ENCODE peak calls at places on chromosomes 7 and 10, in five cellular contexts. E is AG04450; L is Karpas-422; C is CD4-positive, alpha-beta memory T cell; Y is lower lobe of right lung. W is an unnamed sample. For H3K27me3, the result is how much of the 10 kb centered on the place peaks cover.

GRCh38 chr10:92222603-92223275 is 68.1 kb downstream of the CPEB3 start:
- DNase-seq in E (no peak), L (no peak), C (no peak), Y (no peak), W (no peak)

GRCh38 chr7:112262804-112263203 is 56.3 kb downstream of the ZNF277 start:
- DNase-seq in E (no peak), L (no peak), C (no peak), Y (no peak), W (no peak)

GRCh38 chr7:93717217-93717900 is 142.8 kb upstream of the CALCR start:
- DNase-seq in E (no peak), L (no peak), C (no peak), Y (no peak), W (no peak)

GRCh38 chr7:36005286-36005685 is 147.8 kb upstream of the EEPD1 start:
- DNase-seq in E (no peak), L (no peak), C (no peak), Y (no peak), W (no peak)

GRCh38 chr10:112340601-112341000 is 33.3 kb upstream of the ACSL5 start:
- DNase-seq in E (no peak), L (no peak), C (no peak), Y (no peak), W (no peak)

GRCh38 chr7:107230334-107230733 is 61.5 kb downstream of the HBP1 start:
- DNase-seq in E (no peak), L (no peak), C (no peak), Y (no peak), W (no peak)

GRCh38 chr7:26429168-26429567 is 137.5 kb downstream of the SNX10 start:
- DNase-seq in E (no peak), L (no peak), C (no peak), Y (no peak), W (no peak)

GRCh38 chr10:112215342-112215774 is 31.8 kb upstream of the GPAM start:
- DNase-seq in E (no peak), L (peak), C (no peak), Y (peak), W (no peak)

GRCh38 chr7:13044309-13044708 is 356.9 kb downstream of the ARL4A start:
- DNase-seq in E (no peak), L (no peak), C (no peak), Y (no peak), W (no peak)

GRCh38 chr7:104943502-104944343 is 70.3 kb upstream of the KMT2E start:
- DNase-seq in E (no peak), L (no peak), C (peak), Y (peak), W (peak)

GRCh38 chr10:112832361-112832878 is 117.6 kb upstream of the TCF7L2 start:
- DNase-seq in E (no peak), L (no peak), C (no peak), Y (no peak), W (no peak)

GRCh38 chr7:156497776-156498509 is 142.6 kb upstream of the RNF32 start:
- DNase-seq in E (no peak), L (no peak), C (no peak), Y (no peak), W (no peak)

GRCh38 chr10:99524736-99525380 is 7.9 kb upstream of the NKX2-3 start:
- DNase-seq in E (no peak), L (no peak), C (no peak), Y (no peak), W (no peak)

GRCh38 chr10:123470570-123470969 is 195.6 kb upstream of the GPR26 start:
- DNase-seq in E (no peak), L (no peak), C (no peak), Y (no peak), W (no peak)

GRCh38 chr10:8787649-8788048 is 733.2 kb downstream of the GATA3 start:
- DNase-seq in E (no peak), L (no peak), C (no peak), Y (no peak), W (no peak)

GRCh38 chr7:98470131-98470985 is 69.5 kb upstream of the BAIAP2L1 start:
- DNase-seq in E (no peak), L (peak), C (no peak), Y (peak), W (no peak)

GRCh38 chr7:115613836-115614235 is 416.7 kb downstream of the TFEC start:
- DNase-seq in E (peak), L (no peak), C (no peak), Y (no peak), W (no peak)

GRCh38 chr7:34677491-34677890 is 19.5 kb downstream of the NPSR1 start:
- DNase-seq in E (no peak), L (no peak), C (no peak), Y (no peak), W (no peak)

GRCh38 chr10:96548589-96548988 is 34.9 kb upstream of the TLL2 start:
- DNase-seq in E (no peak), L (no peak), C (no peak), Y (no peak), W (no peak)

GRCh38 chr7:29563590-29564454 is at the start of gene PRR15:
- DNase-seq in E (no peak), L (no peak), C (no peak), Y (peak), W (no peak)

GRCh38 chr7:51702673-51703072 is 386.1 kb upstream of the COBL start:
- DNase-seq in E (no peak), L (no peak), C (no peak), Y (no peak), W (no peak)

GRCh38 chr7:192701-193536 is 548 bp downstream of the FAM20C start:
- DNase-seq in E (no peak), L (no peak), C (no peak), Y (no peak), W (no peak)

GRCh38 chr7:27835408-27835807 is 95.4 kb downstream of the TAX1BP1 start:
- DNase-seq in E (no peak), L (no peak), C (no peak), Y (no peak), W (no peak)

GRCh38 chr7:47391726-47392125 is 190.2 kb downstream of the TNS3 start:
- DNase-seq in E (no peak), L (no peak), C (no peak), Y (no peak), W (no peak)

GRCh38 chr10:8045728-8046494 is 8.6 kb upstream of the GATA3 start:
- DNase-seq in E (no peak), L (no peak), C (no peak), Y (no peak), W (no peak)

GRCh38 chr10:80893256-80893655 is 355.6 kb downstream of the SH2D4B start:
- DNase-seq in E (no peak), L (no peak), C (no peak), Y (no peak), W (no peak)

GRCh38 chr10:63264852-63265617 is 131.9 kb downstream of the NRBF2 start:
- DNase-seq in E (no peak), L (peak), C (peak), Y (no peak), W (peak)

GRCh38 chr7:123120286-123120685 is 79.5 kb downstream of the SLC13A1 start:
- DNase-seq in E (no peak), L (no peak), C (no peak), Y (no peak), W (no peak)

GRCh38 chr10:131865223-131865917 is 35.4 kb upstream of the PPP2R2D start:
- DNase-seq in E (no peak), L (no peak), C (no peak), Y (no peak), W (no peak)
- H3K27me3 ChIP-seq in E (under half), L (under half), C (under half), Y (under half), W (under half)

GRCh38 chr10:122311051-122311410 is 39.9 kb downstream of the BTBD16 start:
- DNase-seq in E (no peak), L (no peak), C (no peak), Y (no peak), W (no peak)
- H3K27ac ChIP-seq in E (no peak), L (no peak), C (no peak), Y (no peak), W (no peak)

GRCh38 chr10:119477444-119477843 is 65.1 kb downstream of the RGS10 start:
- DNase-seq in E (no peak), L (peak), C (no peak), Y (no peak), W (no peak)

GRCh38 chr10:119478111-119479047 is 64.1 kb downstream of the RGS10 start:
- DNase-seq in E (no peak), L (peak), C (peak), Y (no peak), W (peak)

GRCh38 chr10:119473715-119474230 is 68.7 kb downstream of the RGS10 start:
- DNase-seq in E (no peak), L (no peak), C (no peak), Y (no peak), W (no peak)

GRCh38 chr10:119470920-119471702 is 71.4 kb downstream of the RGS10 start:
- DNase-seq in E (no peak), L (no peak), C (no peak), Y (no peak), W (no peak)

GRCh38 chr10:119474606-119475005 is 67.9 kb downstream of the RGS10 start:
- DNase-seq in E (no peak), L (no peak), C (no peak), Y (no peak), W (no peak)
- H3K27me3 ChIP-seq in E (half or more), L (under half), C (under half), Y (under half), W (under half)

DNA sequence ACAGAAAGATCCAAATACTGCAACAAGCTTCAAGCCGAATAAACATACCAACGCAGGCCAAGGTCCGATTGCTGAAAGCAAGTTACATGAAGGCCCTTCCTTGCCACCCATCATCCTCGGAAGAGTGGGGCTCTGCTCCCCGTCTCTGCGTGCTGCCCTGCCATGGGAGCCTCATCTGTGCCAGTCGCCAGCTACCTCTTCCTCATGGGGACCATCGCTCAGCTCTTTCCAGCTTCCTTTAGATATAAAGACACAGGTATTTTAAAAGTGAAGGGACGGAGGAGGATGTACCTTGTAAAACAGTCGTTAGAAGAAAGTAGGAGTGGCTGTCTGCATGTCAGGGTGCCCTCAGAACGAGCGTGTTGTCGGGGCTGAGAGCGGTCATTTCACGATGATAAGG is 114.9 kb downstream of the INPP5A start:
- DNase-seq in E (no peak), L (no peak), C (no peak), Y (peak), W (no peak)
- H3K27ac ChIP-seq in E (no peak), L (no peak), C (no peak), Y (no peak), W (no peak)

GRCh38 chr7:101170617-101171441 is 5.5 kb upstream of the VGF start:
- DNase-seq in E (no peak), L (no peak), C (peak), Y (no peak), W (no peak)
- H3K27me3 ChIP-seq in E (half or more), L (under half), C (half or more), Y (half or more), W (half or more)

GRCh38 chr7:71349583-71350481 is 217.9 kb downstream of the GALNT17 start:
- DNase-seq in E (no peak), L (no peak), C (no peak), Y (no peak), W (no peak)

GRCh38 chr7:71343821-71344341 is 211.9 kb downstream of the GALNT17 start:
- DNase-seq in E (no peak), L (no peak), C (no peak), Y (no peak), W (no peak)

GRCh38 chr7:71345485-71345884 is 213.5 kb downstream of the GALNT17 start:
- DNase-seq in E (no peak), L (no peak), C (no peak), Y (no peak), W (no peak)

GRCh38 chr7:71350680-71351079 is 218.7 kb downstream of the GALNT17 start:
- DNase-seq in E (no peak), L (no peak), C (no peak), Y (no peak), W (no peak)

GRCh38 chr7:71348751-71349415 is 216.9 kb downstream of the GALNT17 start:
- DNase-seq in E (no peak), L (no peak), C (no peak), Y (no peak), W (no peak)
- H3K27ac ChIP-seq in E (no peak), L (no peak), C (no peak), Y (no peak), W (no peak)

GRCh38 chr7:1588978-1589377 is 19.1 kb upstream of the PSMG3 start:
- DNase-seq in E (no peak), L (no peak), C (no peak), Y (no peak), W (no peak)

GRCh38 chr7:1591876-1592275 is 22.0 kb upstream of the PSMG3 start:
- DNase-seq in E (no peak), L (no peak), C (no peak), Y (no peak), W (no peak)

GRCh38 chr7:1591396-1591795 is 21.6 kb upstream of the PSMG3 start:
- DNase-seq in E (no peak), L (no peak), C (no peak), Y (no peak), W (no peak)

GRCh38 chr7:1590887-1591286 is 21.1 kb upstream of the PSMG3 start:
- DNase-seq in E (no peak), L (no peak), C (no peak), Y (no peak), W (no peak)

DNA sequence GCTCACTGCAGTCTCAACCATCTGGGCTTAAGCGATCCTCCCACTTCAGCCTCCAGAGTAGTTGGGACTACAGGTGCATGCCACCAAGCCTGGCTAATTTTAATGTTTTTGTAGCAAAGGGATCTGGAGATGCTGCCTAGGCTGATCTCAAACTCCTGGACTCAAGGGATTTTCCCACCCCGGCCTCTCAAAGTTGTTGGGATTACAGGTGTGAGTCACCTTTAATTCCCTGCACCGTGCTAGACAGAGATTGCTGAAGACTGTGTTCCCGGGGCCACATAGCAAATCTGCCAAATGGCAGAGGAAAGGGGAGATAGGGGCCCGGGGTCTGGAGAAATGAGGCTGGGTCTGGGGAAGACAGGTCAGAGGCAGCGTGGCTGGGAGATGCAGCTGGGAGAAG is 20.6 kb upstream of the PSMG3 start:
- DNase-seq in E (no peak), L (no peak), C (no peak), Y (no peak), W (no peak)
- H3K27me3 ChIP-seq in E (under half), L (under half), C (under half), Y (under half), W (under half)

GRCh38 chr7:140685407-140686087 is 11.0 kb upstream of the NDUFB2 start:
- DNase-seq in E (no peak), L (no peak), C (no peak), Y (no peak), W (no peak)
- H3K27ac ChIP-seq in E (no peak), L (no peak), C (no peak), Y (no peak), W (no peak)

DNA sequence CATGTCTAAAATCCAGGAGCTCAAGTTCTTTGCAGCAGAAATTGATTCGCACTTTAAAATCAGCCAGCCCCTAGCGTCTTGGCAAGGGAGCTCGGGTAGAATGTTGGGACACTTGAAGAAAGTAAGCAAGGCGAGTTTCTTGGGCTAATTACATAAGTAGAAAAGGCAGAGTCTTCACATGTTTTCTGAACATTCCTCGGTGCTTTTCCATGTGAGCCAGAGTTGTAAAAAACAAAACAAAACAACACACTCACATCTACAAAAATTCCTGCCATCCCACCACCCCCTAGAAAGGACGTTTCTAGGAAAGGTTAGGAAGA is 38.7 kb upstream of the EMX2 start:
- DNase-seq in E (no peak), L (no peak), C (no peak), Y (no peak), W (no peak)
- H3K27me3 ChIP-seq in E (under half), L (under half), C (under half), Y (under half), W (under half)